ENCODE peak calls at places on chromosomes 7 and 10, in nine cellular contexts. P, D, B, Y, J, V, Z, A and R are unnamed samples.

GRCh38 chr7:99860281-99861127 is 16.3 kb downstream of the OR2AE1 start:
- DNase-seq in P (peak), D (no peak), B (peak), Y (no peak), J (peak), V (no peak), Z (peak), A (no peak), R (no peak)

GRCh38 chr7:1844336-1844955 is 174.4 kb downstream of the ELFN1 start:
- DNase-seq in P (no peak), D (peak), B (no peak), Y (peak), J (no peak), V (no peak), Z (peak), A (no peak), R (no peak)

GRCh38 chr10:29011511-29011910 is 277.4 kb upstream of the LYZL1 start:
- DNase-seq in P (no peak), D (no peak), B (no peak), Y (no peak), J (no peak), V (no peak), Z (no peak), A (no peak), R (no peak)

GRCh38 chr10:60399343-60399742 is 9.7 kb upstream of the ANK3 start:
- DNase-seq in P (no peak), D (no peak), B (peak), Y (no peak), J (no peak), V (no peak), Z (no peak), A (no peak), R (no peak)

GRCh38 chr7:155339474-155339873 is 41.8 kb downstream of the INSIG1 start:
- DNase-seq in P (no peak), D (no peak), B (no peak), Y (peak), J (no peak), V (no peak), Z (no peak), A (no peak), R (peak)

GRCh38 chr7:91942312-91942711 is 1.6 kb downstream of the AKAP9 start:
- DNase-seq in P (no peak), D (no peak), B (peak), Y (no peak), J (no peak), V (no peak), Z (no peak), A (no peak), R (no peak)

GRCh38 chr7:78953090-78953489 is 500.4 kb downstream of the MAGI2 start:
- DNase-seq in P (no peak), D (no peak), B (no peak), Y (no peak), J (no peak), V (no peak), Z (no peak), A (no peak), R (no peak)

GRCh38 chr7:93914581-93915066 is 6.9 kb upstream of the GNG11 start:
- DNase-seq in P (no peak), D (no peak), B (peak), Y (no peak), J (no peak), V (no peak), Z (no peak), A (no peak), R (no peak)

GRCh38 chr7:130144632-130145171 is 60.5 kb downstream of the TMEM209 start:
- DNase-seq in P (no peak), D (no peak), B (peak), Y (peak), J (peak), V (no peak), Z (no peak), A (peak), R (peak)

GRCh38 chr7:26618898-26619297 is 245.5 kb downstream of the SKAP2 start:
- DNase-seq in P (no peak), D (no peak), B (no peak), Y (no peak), J (no peak), V (no peak), Z (no peak), A (no peak), R (peak)

GRCh38 chr10:62348029-62348428 is 26.1 kb upstream of the ZNF365 start:
- DNase-seq in P (no peak), D (no peak), B (peak), Y (no peak), J (no peak), V (no peak), Z (no peak), A (no peak), R (no peak)

GRCh38 chr7:106545275-106545674 is 115.7 kb downstream of the CCDC71L start:
- DNase-seq in P (no peak), D (no peak), B (no peak), Y (no peak), J (no peak), V (no peak), Z (no peak), A (no peak), R (no peak)

GRCh38 chr7:143284591-143285453 is at the start of gene TMEM139:
- DNase-seq in P (no peak), D (no peak), B (no peak), Y (no peak), J (peak), V (no peak), Z (no peak), A (peak), R (no peak)

GRCh38 chr7:149714910-149715471 is 58.4 kb downstream of the ZNF467 start:
- DNase-seq in P (no peak), D (no peak), B (peak), Y (peak), J (peak), V (no peak), Z (no peak), A (peak), R (no peak)

GRCh38 chr10:75430000-75430763 is 1.2 kb upstream of the LRMDA start:
- DNase-seq in P (peak), D (no peak), B (peak), Y (peak), J (peak), V (no peak), Z (peak), A (peak), R (no peak)

GRCh38 chr7:15720849-15721471 is 34.5 kb upstream of the MEOX2 start:
- DNase-seq in P (peak), D (no peak), B (peak), Y (no peak), J (peak), V (no peak), Z (no peak), A (no peak), R (no peak)

GRCh38 chr7:135795846-135796570 is 47.4 kb upstream of the FAM180A start:
- DNase-seq in P (no peak), D (no peak), B (peak), Y (no peak), J (no peak), V (no peak), Z (no peak), A (no peak), R (no peak)

GRCh38 chr7:17672774-17673173 is 267.5 kb downstream of the SNX13 start:
- DNase-seq in P (no peak), D (no peak), B (peak), Y (no peak), J (no peak), V (no peak), Z (no peak), A (no peak), R (no peak)

DNA sequence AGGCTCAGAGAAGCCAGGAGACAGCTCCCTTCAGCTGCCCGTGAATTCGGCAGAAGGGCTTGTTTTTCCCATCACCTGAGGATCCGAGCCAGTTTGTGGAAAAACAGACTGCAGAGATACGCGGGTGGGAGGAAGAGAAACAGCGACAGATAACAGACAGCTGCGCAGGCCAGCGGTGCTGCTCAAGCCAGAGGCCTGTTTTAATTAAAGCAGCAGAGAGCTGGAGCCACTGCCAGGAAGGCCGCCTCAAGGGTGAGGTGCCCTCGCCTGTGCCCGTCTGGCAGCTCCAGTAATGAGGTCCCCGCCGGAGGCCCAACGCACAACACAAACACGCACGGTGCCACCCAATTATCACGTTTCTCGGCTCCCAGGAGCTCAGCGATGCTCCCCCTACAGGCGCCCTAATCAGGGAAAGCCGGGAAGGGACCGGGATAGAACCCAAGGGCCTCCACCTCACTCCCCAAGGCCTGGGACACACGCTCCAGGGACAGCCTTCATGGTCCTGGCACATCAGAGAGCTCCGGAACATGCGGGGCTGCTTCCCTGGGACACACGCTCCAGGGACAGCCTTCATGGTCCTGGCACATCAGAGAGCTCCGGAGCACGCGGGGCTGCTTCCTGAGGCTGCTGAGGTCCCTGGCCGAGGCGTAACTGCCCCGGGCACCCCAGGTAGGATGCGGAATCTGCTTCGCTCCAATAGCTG is 60.6 kb upstream of the DNAAF5 start:
- DNase-seq in P (no peak), D (peak), B (no peak), Y (peak), J (peak), V (no peak), Z (peak), A (no peak), R (no peak)
- TF ChIP-seq CTCF in P (no peak), D (peak), B (no peak), Y (no peak), J (no peak), V (no peak), Z (peak), A (no peak), R (no peak)

GRCh38 chr7:111873963-111874693 is 311.8 kb upstream of the IMMP2L start:
- DNase-seq in P (no peak), D (no peak), B (no peak), Y (no peak), J (no peak), V (no peak), Z (no peak), A (no peak), R (no peak)
- TF ChIP-seq CTCF in P (no peak), D (no peak), B (no peak), Y (no peak), J (no peak), V (no peak), Z (no peak), A (no peak), R (no peak)

DNA sequence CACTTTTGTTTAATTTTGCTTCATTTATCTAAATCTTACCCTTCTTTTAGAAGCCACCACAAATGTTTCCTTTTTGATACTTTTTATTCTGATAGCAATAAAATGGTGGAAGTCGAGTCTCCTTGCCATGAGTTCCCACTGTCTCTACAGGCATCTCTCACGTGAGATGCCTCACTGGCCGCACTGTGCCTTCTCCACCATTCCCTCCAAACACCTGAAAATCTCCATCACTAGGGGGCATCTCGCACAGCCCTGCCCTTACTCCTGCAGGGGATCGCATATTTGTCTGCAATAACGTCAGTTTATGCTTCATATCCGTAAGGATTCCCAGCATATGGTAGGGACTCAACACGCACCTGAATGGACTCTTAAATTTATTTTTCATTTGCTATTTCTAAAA is 56.3 kb upstream of the NCAPG2 start:
- DNase-seq in P (no peak), D (no peak), B (no peak), Y (no peak), J (no peak), V (no peak), Z (no peak), A (no peak), R (no peak)
- TF ChIP-seq CTCF in P (no peak), D (no peak), B (peak), Y (no peak), J (no peak), V (no peak), Z (no peak), A (no peak), R (no peak)

GRCh38 chr7:5283421-5284303 is 919 bp downstream of the SLC29A4 start:
- DNase-seq in P (no peak), D (no peak), B (no peak), Y (no peak), J (peak), V (no peak), Z (no peak), A (no peak), R (no peak)

GRCh38 chr7:5286933-5287332 is 4.2 kb downstream of the SLC29A4 start:
- DNase-seq in P (no peak), D (no peak), B (no peak), Y (no peak), J (no peak), V (no peak), Z (no peak), A (no peak), R (no peak)

GRCh38 chr7:5287802-5288201 is 5.1 kb downstream of the SLC29A4 start:
- DNase-seq in P (no peak), D (no peak), B (no peak), Y (no peak), J (no peak), V (no peak), Z (no peak), A (no peak), R (no peak)

GRCh38 chr7:5282464-5283316 is at the start of gene SLC29A4:
- DNase-seq in P (no peak), D (peak), B (no peak), Y (no peak), J (peak), V (no peak), Z (no peak), A (no peak), R (no peak)

GRCh38 chr7:5284304-5285281 is 1.9 kb downstream of the SLC29A4 start:
- DNase-seq in P (no peak), D (peak), B (no peak), Y (no peak), J (peak), V (peak), Z (no peak), A (peak), R (no peak)
- TF ChIP-seq CTCF in P (no peak), D (no peak), B (no peak), Y (no peak), J (no peak), V (peak), Z (no peak), A (no peak), R (peak)

GRCh38 chr10:117535752-117536358 is 6.7 kb upstream of the EMX2 start:
- DNase-seq in P (no peak), D (no peak), B (no peak), Y (no peak), J (no peak), V (no peak), Z (no peak), A (no peak), R (no peak)

GRCh38 chr10:117536862-117537435 is 5.6 kb upstream of the EMX2 start:
- DNase-seq in P (no peak), D (no peak), B (no peak), Y (no peak), J (no peak), V (no peak), Z (no peak), A (no peak), R (no peak)

GRCh38 chr10:117537904-117538524 is 4.5 kb upstream of the EMX2 start:
- DNase-seq in P (no peak), D (no peak), B (no peak), Y (no peak), J (no peak), V (peak), Z (no peak), A (no peak), R (no peak)

GRCh38 chr10:117536359-117536861 is 6.1 kb upstream of the EMX2 start:
- DNase-seq in P (no peak), D (no peak), B (no peak), Y (no peak), J (no peak), V (no peak), Z (no peak), A (no peak), R (no peak)

DNA sequence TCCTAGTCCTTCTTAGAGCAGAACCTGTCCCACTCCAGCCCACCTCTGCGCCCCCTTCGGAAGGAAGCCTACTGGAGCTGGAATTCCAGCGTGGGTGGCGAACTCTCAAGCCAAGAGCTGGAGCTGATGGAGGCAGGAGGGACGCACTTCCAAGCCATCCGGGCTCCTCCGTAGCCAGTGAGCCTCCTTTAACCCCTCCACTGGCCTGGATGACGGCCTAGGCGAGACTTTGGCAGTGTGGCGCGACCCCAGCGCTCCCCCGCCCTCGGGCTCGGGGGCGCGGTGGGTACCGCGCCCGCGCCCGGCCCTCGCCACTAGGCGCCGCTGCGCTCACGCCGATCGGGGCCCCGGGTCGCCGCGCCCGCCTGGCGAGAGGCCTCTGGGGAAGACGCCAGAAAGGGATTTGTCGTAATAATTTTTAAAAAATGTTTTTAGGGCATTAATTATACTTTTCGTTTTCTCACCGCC is 5.1 kb upstream of the EMX2 start:
- DNase-seq in P (no peak), D (no peak), B (no peak), Y (no peak), J (no peak), V (no peak), Z (no peak), A (no peak), R (no peak)
- TF ChIP-seq CTCF in P (peak), D (peak), B (peak), Y (no peak), J (peak), V (peak), Z (peak), A (peak), R (peak)

GRCh38 chr7:45938626-45939302 is 17.7 kb upstream of the IGFBP3 start:
- DNase-seq in P (no peak), D (no peak), B (no peak), Y (no peak), J (no peak), V (no peak), Z (no peak), A (no peak), R (peak)
- TF ChIP-seq CTCF in P (no peak), D (no peak), B (no peak), Y (no peak), J (peak), V (peak), Z (no peak), A (no peak), R (peak)